ENCODE peak calls at places on chromosomes 5 and 9, in eight cellular contexts. G is prostate gland, E is sigmoid colon, B is ovary, Z is A549, H is stomach, L is adrenal gland, X is uterus. U is an unnamed sample.

GRCh38 chr5:128844354-128844923 is 120.8 kb upstream of the SLC27A6 start:
- DNase-seq in G (no peak), E (no peak), B (no peak), Z (peak; percentile 6), H (no peak), L (no peak), X (no peak), U (no peak)

GRCh38 chr9:132239518-132239917 is 77.7 kb downstream of the NTNG2 start:
- DNase-seq in G (no peak), E (no peak), B (no peak), Z (no peak), H (no peak), L (no peak), X (no peak), U (no peak)

GRCh38 chr9:92097997-92098482 is 17.2 kb downstream of the SPTLC1 start:
- DNase-seq in G (peak; percentile 53), E (peak; percentile 94), B (peak; percentile 74), Z (no peak), H (peak; percentile 92), L (peak; percentile 95), X (peak; percentile 47), U (peak; percentile 38)

GRCh38 chr5:144028644-144029043 is 141.8 kb downstream of the YIPF5 start:
- DNase-seq in G (no peak), E (no peak), B (no peak), Z (no peak), H (no peak), L (no peak), X (no peak), U (no peak)

GRCh38 chr9:75071530-75072122 is 16.3 kb downstream of the NMRK1 start:
- DNase-seq in G (no peak), E (no peak), B (no peak), Z (no peak), H (peak; percentile 70), L (no peak), X (no peak), U (no peak)

GRCh38 chr9:130201399-130201873 is 29.2 kb downstream of the NCS1 start:
- DNase-seq in G (peak; percentile 59), E (peak; percentile 88), B (no peak), Z (no peak), H (no peak), L (peak; percentile 84), X (no peak), U (no peak)

GRCh38 chr9:14722391-14723035 is at the start of gene CER1:
- DNase-seq in G (no peak), E (no peak), B (no peak), Z (no peak), H (no peak), L (no peak), X (no peak), U (no peak)

GRCh38 chr5:2897276-2897990 is 146.0 kb upstream of the IRX2 start:
- DNase-seq in G (no peak), E (no peak), B (no peak), Z (no peak), H (no peak), L (no peak), X (no peak), U (no peak)

GRCh38 chr5:109830955-109831502 is 141.3 kb downstream of the MAN2A1 start:
- DNase-seq in G (no peak), E (no peak), B (no peak), Z (no peak), H (no peak), L (no peak), X (no peak), U (no peak)

GRCh38 chr5:61100425-61100824 is 61.8 kb downstream of the SMIM15 start:
- DNase-seq in G (no peak), E (no peak), B (no peak), Z (no peak), H (no peak), L (no peak), X (no peak), U (no peak)

GRCh38 chr5:89703799-89704198 is 705.8 kb downstream of the CETN3 start:
- DNase-seq in G (no peak), E (no peak), B (no peak), Z (no peak), H (no peak), L (no peak), X (no peak), U (no peak)

GRCh38 chr5:143896981-143897380 is 85.0 kb downstream of the HMHB1 start:
- DNase-seq in G (no peak), E (no peak), B (no peak), Z (no peak), H (no peak), L (no peak), X (no peak), U (no peak)

GRCh38 chr9:105103776-105104175 is 140.7 kb upstream of the SLC44A1 start:
- DNase-seq in G (no peak), E (no peak), B (no peak), Z (peak; percentile 44), H (no peak), L (no peak), X (no peak), U (no peak)

GRCh38 chr5:133287500-133287899 is 235.7 kb downstream of the HSPA4 start:
- DNase-seq in G (no peak), E (no peak), B (no peak), Z (peak; percentile 53), H (peak; percentile 55), L (peak; percentile 33), X (peak; percentile 27), U (no peak)

GRCh38 chr9:130433168-130433946 is 11.4 kb upstream of the ASS1 start:
- DNase-seq in G (no peak), E (no peak), B (peak; percentile 58), Z (peak; percentile 68), H (no peak), L (peak; percentile 29), X (peak; percentile 50), U (no peak)

GRCh38 chr5:169848792-169849191 is 131.5 kb downstream of the INSYN2B start:
- DNase-seq in G (no peak), E (no peak), B (no peak), Z (no peak), H (no peak), L (no peak), X (no peak), U (no peak)

GRCh38 chr5:121762416-121762815 is 89.3 kb upstream of the FTMT start:
- DNase-seq in G (no peak), E (no peak), B (no peak), Z (no peak), H (no peak), L (no peak), X (no peak), U (no peak)

GRCh38 chr9:22452415-22453010 is 5.9 kb downstream of the DMRTA1 start:
- DNase-seq in G (peak; percentile 29), E (no peak), B (peak; percentile 22), Z (peak; percentile 38), H (peak; percentile 63), L (peak; percentile 19), X (peak; percentile 24), U (peak; percentile 48)

GRCh38 chr5:172559004-172559932 is 81.8 kb upstream of the NEURL1B start:
- DNase-seq in G (peak; percentile 69), E (peak; percentile 95), B (peak; percentile 93), Z (no peak), H (peak; percentile 32), L (peak; percentile 59), X (peak; percentile 86), U (peak; percentile 21)

GRCh38 chr9:123191260-123191659 is 77.1 kb downstream of the STRBP start:
- DNase-seq in G (no peak), E (no peak), B (no peak), Z (no peak), H (no peak), L (no peak), X (no peak), U (no peak)

GRCh38 chr9:123196124-123196523 is 72.3 kb downstream of the STRBP start:
- DNase-seq in G (no peak), E (no peak), B (no peak), Z (no peak), H (no peak), L (no peak), X (no peak), U (no peak)

GRCh38 chr9:123194023-123194422 is 74.4 kb downstream of the STRBP start:
- DNase-seq in G (no peak), E (no peak), B (no peak), Z (no peak), H (no peak), L (no peak), X (no peak), U (no peak)

GRCh38 chr9:123187131-123187530 is 81.3 kb downstream of the STRBP start:
- DNase-seq in G (no peak), E (no peak), B (no peak), Z (no peak), H (no peak), L (no peak), X (no peak), U (no peak)

GRCh38 chr9:123191660-123192059 is 76.7 kb downstream of the STRBP start:
- DNase-seq in G (no peak), E (no peak), B (no peak), Z (no peak), H (no peak), L (no peak), X (no peak), U (no peak)
- TF ChIP-seq POLR2A in G (no peak), E (no peak), B (no peak), Z (no peak), H (no peak), L (no peak), X (no peak), U (no peak)

DNA sequence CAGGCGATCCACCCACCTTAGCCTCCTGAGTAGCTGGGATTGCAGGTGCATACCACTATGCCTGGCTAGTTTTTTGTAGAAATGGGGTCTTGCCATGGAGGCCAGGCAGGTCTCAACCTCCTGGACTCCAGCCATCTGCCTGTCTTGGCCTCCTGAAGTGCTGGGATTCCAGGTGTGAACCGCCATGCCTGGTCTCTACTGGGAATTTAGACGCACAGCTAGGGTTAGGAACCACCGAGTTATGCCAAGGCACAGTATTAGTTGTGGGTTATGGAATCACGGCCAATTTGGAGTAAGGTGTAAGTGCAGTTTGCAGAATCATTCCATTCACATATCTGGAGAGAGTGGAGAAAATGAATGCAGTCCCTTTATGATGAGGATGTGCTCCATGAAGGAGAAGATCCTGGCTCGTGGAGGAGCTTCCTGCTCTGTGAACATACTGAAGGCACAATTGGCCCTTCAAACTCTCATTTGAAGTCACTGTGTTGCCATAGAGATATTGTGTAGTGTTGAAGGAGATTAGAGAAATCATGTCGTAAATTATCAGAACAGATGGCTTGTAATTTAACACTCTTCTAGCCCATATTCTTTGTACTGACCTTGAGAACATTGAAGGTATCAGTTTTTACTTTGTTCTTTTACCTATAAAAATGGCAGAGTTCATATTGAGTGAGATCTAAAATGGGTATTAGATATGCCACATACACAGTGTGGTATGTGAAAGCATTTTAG is 18.8 kb downstream of the TRIO start:
- DNase-seq in G (no peak), E (no peak), B (no peak), Z (no peak), H (no peak), L (no peak), X (no peak), U (no peak)
- H3K4me1 ChIP-seq in G (no peaks in the 10 kb centered on the region), E (peaks cover 71% of the 10 kb centered on the region), B (peaks cover 6% of the 10 kb centered on the region), Z (peaks cover 78% of the 10 kb centered on the region), H (peaks cover 12% of the 10 kb centered on the region), L (peaks cover 31% of the 10 kb centered on the region), X (peaks cover 10% of the 10 kb centered on the region), U (peaks cover 19% of the 10 kb centered on the region)

GRCh38 chr9:89640801-89641200 is 36.0 kb downstream of the GADD45G start:
- DNase-seq in G (no peak), E (no peak), B (no peak), Z (no peak), H (no peak), L (no peak), X (no peak), U (no peak)
- H3K4me3 ChIP-seq in G (no peak overlapping the region), E (no peak overlapping the region), B (no peak overlapping the region), Z (no peak overlapping the region), H (no peak overlapping the region), L (no peak overlapping the region), X (no peak overlapping the region), U (no peak overlapping the region)

GRCh38 chr5:19104963-19105362 is 883.0 kb downstream of the CDH18 start:
- DNase-seq in G (no peak), E (no peak), B (no peak), Z (no peak), H (no peak), L (no peak), X (no peak), U (no peak)
- TF ChIP-seq POLR2A in G (no peak), E (no peak), B (no peak), Z (no peak), H (no peak), L (no peak), X (no peak), U (no peak)